ENCODE peak calls at places on chromosomes 2 and 18, in seven cellular contexts. T is CD4-positive, CD25-positive, alpha-beta regulatory T cell; Y is ELR; Z is GM13977; L is SW 1271; U is NCI-H1436; C is activated B cell treated with CpG ODN at 0.5 μM for 24 hours. A is an unnamed sample.

GRCh38 chr2:62224976-62225375 is 29.1 kb downstream of the B3GNT2 start:
- DNase-seq in T (no peak), Y (no peak), Z (no peak), L (no peak), U (no peak), C (no peak), A (no peak)

GRCh38 chr2:113390133-113390849 is 47.2 kb upstream of the ZNG1B start:
- DNase-seq in T (peak; percentile 58), Y (peak; percentile 75), Z (peak; percentile 74), L (no peak), U (no peak), C (peak; percentile 33), A (peak; percentile 84)

GRCh38 chr18:7575465-7576026 is 8.4 kb downstream of the PTPRM start:
- DNase-seq in T (no peak), Y (peak; percentile 85), Z (no peak), L (no peak), U (no peak), C (no peak), A (no peak)

GRCh38 chr2:155905640-155906039 is 426.9 kb downstream of the NR4A2 start:
- DNase-seq in T (no peak), Y (no peak), Z (no peak), L (no peak), U (no peak), C (no peak), A (no peak)

GRCh38 chr2:142323206-142323605 is 192.4 kb upstream of the LRP1B start:
- DNase-seq in T (no peak), Y (no peak), Z (no peak), L (no peak), U (no peak), C (no peak), A (no peak)

GRCh38 chr2:237859082-237859433 is 365 bp upstream of the RAMP1 start:
- DNase-seq in T (no peak), Y (no peak), Z (peak; percentile 34), L (no peak), U (no peak), C (no peak), A (peak; percentile 28)

GRCh38 chr18:36620801-36621200 is 208.0 kb downstream of the TPGS2 start:
- DNase-seq in T (no peak), Y (no peak), Z (no peak), L (no peak), U (no peak), C (no peak), A (no peak)

GRCh38 chr18:44098551-44099098 is 582.1 kb upstream of the SETBP1 start:
- DNase-seq in T (no peak), Y (peak; percentile 3), Z (peak; percentile 5), L (peak; percentile 3), U (no peak), C (no peak), A (peak; percentile 3)

GRCh38 chr2:171146633-171147032 is 14.1 kb downstream of the TLK1 start:
- DNase-seq in T (no peak), Y (no peak), Z (no peak), L (no peak), U (no peak), C (no peak), A (no peak)

GRCh38 chr2:3512086-3512485 is 7.2 kb downstream of the ADI1 start:
- DNase-seq in T (no peak), Y (no peak), Z (no peak), L (no peak), U (no peak), C (no peak), A (no peak)

GRCh38 chr2:142952793-142953192 is 75.3 kb downstream of the KYNU start:
- DNase-seq in T (no peak), Y (no peak), Z (no peak), L (no peak), U (no peak), C (no peak), A (no peak)

A was measured in GM20000.